ENCODE peak calls at places on chromosomes 7 and 10, in seven cellular contexts. K is activated naive CD4-positive, alpha-beta T cell treated with Interleukin-2 at 50 U/mL for 16 hours; E is AG10803; Z is stimulated activated CD4-positive, alpha-beta T cell treated with anti-CD3 and anti-CD28 coated beads, Interleukin-1b, Interleukin-23, amount 100 ng/mL, for 24 hours; X is midbrain; Q is NCI-H1092; G is occipital lobe. N is an unnamed sample.

GRCh38 chr10:132411561-132412253 is 14.7 kb downstream of the PWWP2B start:
- DNase-seq in X (no peak), Q (no peak), G (peak), Z (no peak), E (peak), K (no peak), N (no peak)

GRCh38 chr10:15515207-15515606 is 144.1 kb upstream of the FAM171A1 start:
- DNase-seq in K (no peak), G (peak), Q (no peak), Z (no peak), E (peak), X (peak), N (peak)

GRCh38 chr7:138008588-138009349 is 6.9 kb upstream of the CREB3L2 start:
- DNase-seq in G (peak), X (peak), Z (no peak), K (peak), Q (peak), E (peak), N (peak)

GRCh38 chr10:92822060-92822634 is 26.2 kb upstream of the EXOC6 start:
- DNase-seq in X (no peak), Q (no peak), Z (no peak), K (no peak), G (no peak), E (peak), N (peak)

GRCh38 chr10:60446855-60447254 is 57.2 kb upstream of the ANK3 start:
- DNase-seq in Z (no peak), E (peak), X (no peak), G (no peak), Q (no peak), K (no peak), N (peak)

GRCh38 chr7:22269963-22270362 is 87.0 kb downstream of the RAPGEF5 start:
- DNase-seq in Q (no peak), K (no peak), E (no peak), Z (no peak), X (no peak), G (no peak), N (no peak)

GRCh38 chr10:117260094-117260493 is 19.2 kb downstream of the SLC18A2 start:
- DNase-seq in Z (no peak), G (no peak), Q (no peak), X (no peak), K (no peak), E (no peak), N (no peak)

GRCh38 chr10:103284170-103284569 is 7.2 kb downstream of the INA start:
- DNase-seq in Q (no peak), K (no peak), Z (no peak), G (no peak), E (peak), X (no peak), N (peak)

GRCh38 chr10:15363031-15363430 is 8.1 kb downstream of the FAM171A1 start:
- DNase-seq in K (no peak), Z (no peak), G (no peak), Q (no peak), X (no peak), E (peak), N (peak)

GRCh38 chr10:72234560-72235095 is 18.6 kb upstream of the ASCC1 start:
- DNase-seq in Z (no peak), K (no peak), G (no peak), E (no peak), Q (peak), X (no peak), N (no peak)

GRCh38 chr7:35680403-35681013 is 14.4 kb downstream of the HERPUD2 start:
- DNase-seq in Z (no peak), X (no peak), Q (no peak), G (no peak), E (no peak), K (no peak), N (no peak)

GRCh38 chr7:121832347-121832746 is 40.6 kb upstream of the PTPRZ1 start:
- DNase-seq in E (no peak), G (peak), K (no peak), Z (no peak), X (peak), Q (no peak), N (peak)

GRCh38 chr7:73768661-73769480 is 1.2 kb downstream of the CLDN3 start:
- DNase-seq in K (no peak), X (no peak), Q (peak), Z (no peak), G (no peak), E (no peak), N (no peak)

GRCh38 chr7:133562617-133563016 is 309.7 kb downstream of the EXOC4 start:
- DNase-seq in Z (no peak), X (no peak), Q (no peak), G (no peak), K (no peak), E (peak), N (no peak)

GRCh38 chr7:127983804-127984332 is 47.4 kb downstream of the LRRC4 start:
- DNase-seq in E (no peak), Q (no peak), G (no peak), K (no peak), X (no peak), Z (no peak), N (peak)

GRCh38 chr7:50436133-50436802 is 13.9 kb downstream of the FIGNL1 start:
- DNase-seq in K (no peak), Q (no peak), Z (no peak), X (no peak), G (no peak), E (peak), N (peak)

GRCh38 chr7:81218480-81219106 is 299.7 kb upstream of the SEMA3C start:
- DNase-seq in E (no peak), G (no peak), Q (no peak), K (no peak), Z (no peak), X (no peak), N (no peak)

GRCh38 chr10:124892031-124892430 is 49.9 kb upstream of the ZRANB1 start:
- DNase-seq in X (no peak), G (no peak), E (no peak), Z (no peak), K (no peak), Q (no peak), N (no peak)

GRCh38 chr7:131026297-131027003 is 292.4 kb upstream of the KLF14 start:
- DNase-seq in G (no peak), X (no peak), Z (no peak), K (no peak), Q (no peak), E (peak), N (peak)

GRCh38 chr10:113261130-113261529 is 291.7 kb upstream of the HABP2 start:
- DNase-seq in X (no peak), E (no peak), Z (no peak), G (no peak), Q (no peak), K (no peak), N (no peak)

GRCh38 chr7:107874605-107875446 is 16.2 kb upstream of the DLD start:
- DNase-seq in Q (peak), K (peak), E (peak), Z (no peak), X (peak), G (no peak), N (peak)

GRCh38 chr10:77970869-77971803 is 44.6 kb upstream of the DLG5 start:
- DNase-seq in G (no peak), Q (no peak), K (no peak), Z (no peak), E (peak), X (no peak), N (peak)

GRCh38 chr7:112067609-112068540 is 138.3 kb downstream of the DOCK4 start:
- DNase-seq in Q (no peak), E (peak), X (no peak), K (no peak), Z (no peak), G (no peak), N (no peak)

GRCh38 chr10:126255313-126255712 is 133.0 kb downstream of the ADAM12 start:
- DNase-seq in E (no peak), Q (no peak), K (no peak), X (no peak), G (no peak), Z (no peak), N (no peak)

GRCh38 chr7:129832701-129833227 is 120.0 kb downstream of the UBE2H start:
- DNase-seq in G (no peak), Q (no peak), X (no peak), Z (no peak), E (no peak), K (no peak), N (no peak)

N was measured in RPMI7951.